ENCODE peak calls at places on chromosomes 12 and 14, in six cellular contexts. One of them, this sample, is unnamed.

GRCh38 chr12:89906824-89907223 is 198.2 kb upstream of the ATP2B1 start:
- DNase-seq in brain microvascular endothelial cell: no peak
- DNase-seq in choroid plexus epithelial cell: no peak
- DNase-seq in HS-5: no peak
- DNase-seq in putamen: no peak
- DNase-seq in sciatic nerve: no peak
- DNase-seq in this sample: no peak

GRCh38 chr14:77026930-77027537 is 1.5 kb downstream of the IRF2BPL start:
- DNase-seq in brain microvascular endothelial cell: no peak
- DNase-seq in sciatic nerve: no peak
- DNase-seq in putamen: no peak
- DNase-seq in HS-5: no peak
- DNase-seq in choroid plexus epithelial cell: peak; percentile 84
- DNase-seq in this sample: peak; percentile 64

GRCh38 chr14:94933411-94933964 is 163.6 kb upstream of the GSC start:
- DNase-seq in choroid plexus epithelial cell: no peak
- DNase-seq in HS-5: no peak
- DNase-seq in sciatic nerve: no peak
- DNase-seq in brain microvascular endothelial cell: no peak
- DNase-seq in putamen: no peak
- DNase-seq in this sample: no peak

GRCh38 chr12:30573145-30573544 is 122.5 kb downstream of the IPO8 start:
- DNase-seq in putamen: no peak
- DNase-seq in sciatic nerve: no peak
- DNase-seq in brain microvascular endothelial cell: no peak
- DNase-seq in choroid plexus epithelial cell: no peak
- DNase-seq in HS-5: no peak
- DNase-seq in this sample: no peak

GRCh38 chr12:52602552-52602951 is 1.3 kb upstream of the KRT72 start:
- DNase-seq in sciatic nerve: no peak
- DNase-seq in putamen: no peak
- DNase-seq in HS-5: no peak
- DNase-seq in brain microvascular endothelial cell: no peak
- DNase-seq in choroid plexus epithelial cell: no peak
- DNase-seq in this sample: no peak

GRCh38 chr14:58501214-58501816 is 73.8 kb downstream of the KIAA0586 start:
- DNase-seq in sciatic nerve: no peak
- DNase-seq in HS-5: peak; percentile 28
- DNase-seq in choroid plexus epithelial cell: peak; percentile 94
- DNase-seq in putamen: peak; percentile 58
- DNase-seq in brain microvascular endothelial cell: peak; percentile 67
- DNase-seq in this sample: no peak

GRCh38 chr12:4825139-4825858 is 84.4 kb upstream of the KCNA1 start:
- DNase-seq in HS-5: no peak
- DNase-seq in putamen: no peak
- DNase-seq in choroid plexus epithelial cell: no peak
- DNase-seq in sciatic nerve: no peak
- DNase-seq in brain microvascular endothelial cell: peak; percentile 4
- DNase-seq in this sample: no peak

GRCh38 chr12:94721173-94721572 is 70.8 kb upstream of the TMCC3 start:
- DNase-seq in brain microvascular endothelial cell: no peak
- DNase-seq in choroid plexus epithelial cell: no peak
- DNase-seq in sciatic nerve: no peak
- DNase-seq in putamen: no peak
- DNase-seq in HS-5: no peak
- DNase-seq in this sample: no peak

GRCh38 chr12:95918194-95918993 is 24.0 kb downstream of the CCDC38 start:
- DNase-seq in choroid plexus epithelial cell: peak; percentile 73
- DNase-seq in sciatic nerve: no peak
- DNase-seq in putamen: peak; percentile 21
- DNase-seq in HS-5: no peak
- DNase-seq in brain microvascular endothelial cell: peak; percentile 53
- DNase-seq in this sample: no peak

GRCh38 chr14:87888136-87888999 is 104.6 kb downstream of the GALC start:
- DNase-seq in brain microvascular endothelial cell: no peak
- DNase-seq in HS-5: no peak
- DNase-seq in sciatic nerve: peak; percentile 71
- DNase-seq in putamen: no peak
- DNase-seq in choroid plexus epithelial cell: no peak
- DNase-seq in this sample: peak; percentile 43

GRCh38 chr12:118402251-118402650 is 25.9 kb downstream of the SUDS3 start:
- DNase-seq in HS-5: peak; percentile 47
- DNase-seq in sciatic nerve: no peak
- DNase-seq in brain microvascular endothelial cell: peak; percentile 82
- DNase-seq in putamen: no peak
- DNase-seq in choroid plexus epithelial cell: peak; percentile 87
- DNase-seq in this sample: no peak

GRCh38 chr12:126432780-126433179 is 1367.5 kb downstream of the AACS start:
- DNase-seq in putamen: no peak
- DNase-seq in sciatic nerve: no peak
- DNase-seq in brain microvascular endothelial cell: no peak
- DNase-seq in HS-5: peak; percentile 4
- DNase-seq in choroid plexus epithelial cell: no peak
- DNase-seq in this sample: no peak

GRCh38 chr12:103773109-103773905 is 67.7 kb downstream of the NT5DC3 start:
- DNase-seq in sciatic nerve: no peak
- DNase-seq in putamen: peak; percentile 44
- DNase-seq in brain microvascular endothelial cell: no peak
- DNase-seq in HS-5: no peak
- DNase-seq in choroid plexus epithelial cell: no peak
- DNase-seq in this sample: no peak

GRCh38 chr12:4269279-4269991 is 4.1 kb upstream of the CCND2 start:
- DNase-seq in choroid plexus epithelial cell: peak; percentile 48
- DNase-seq in HS-5: no peak
- DNase-seq in putamen: peak; percentile 70
- DNase-seq in brain microvascular endothelial cell: peak; percentile 34
- DNase-seq in sciatic nerve: peak; percentile 95
- DNase-seq in this sample: peak; percentile 90

GRCh38 chr12:47860279-47860841 is 40.7 kb upstream of the HDAC7 start:
- DNase-seq in brain microvascular endothelial cell: no peak
- DNase-seq in choroid plexus epithelial cell: no peak
- DNase-seq in HS-5: no peak
- DNase-seq in putamen: no peak
- DNase-seq in sciatic nerve: no peak
- DNase-seq in this sample: no peak

GRCh38 chr12:120680165-120680738 is 6.7 kb upstream of the MLEC start:
- DNase-seq in choroid plexus epithelial cell: no peak
- DNase-seq in sciatic nerve: no peak
- DNase-seq in brain microvascular endothelial cell: no peak
- DNase-seq in putamen: no peak
- DNase-seq in HS-5: no peak
- DNase-seq in this sample: no peak

GRCh38 chr12:14514154-14514842 is 53.4 kb downstream of the PLBD1 start:
- DNase-seq in putamen: no peak
- DNase-seq in brain microvascular endothelial cell: peak; percentile 26
- DNase-seq in HS-5: no peak
- DNase-seq in sciatic nerve: no peak
- DNase-seq in choroid plexus epithelial cell: peak; percentile 54
- DNase-seq in this sample: no peak

GRCh38 chr12:52353766-52354165 is 13.5 kb downstream of the KRT85 start:
- DNase-seq in sciatic nerve: peak; percentile 47
- DNase-seq in HS-5: no peak
- DNase-seq in putamen: no peak
- DNase-seq in brain microvascular endothelial cell: no peak
- DNase-seq in choroid plexus epithelial cell: no peak
- DNase-seq in this sample: no peak

GRCh38 chr14:69287096-69287991 is 27.4 kb downstream of the GALNT16 start:
- DNase-seq in sciatic nerve: no peak
- DNase-seq in brain microvascular endothelial cell: no peak
- DNase-seq in choroid plexus epithelial cell: peak; percentile 49
- DNase-seq in putamen: no peak
- DNase-seq in HS-5: no peak
- DNase-seq in this sample: no peak

GRCh38 chr12:113850309-113851056 is 115.6 kb downstream of the RBM19 start:
- DNase-seq in choroid plexus epithelial cell: peak; percentile 57
- DNase-seq in putamen: no peak
- DNase-seq in brain microvascular endothelial cell: no peak
- DNase-seq in sciatic nerve: no peak
- DNase-seq in HS-5: no peak
- DNase-seq in this sample: peak; percentile 83

GRCh38 chr14:101351146-101351545 is 210.1 kb upstream of the DIO3 start:
- DNase-seq in putamen: no peak
- DNase-seq in HS-5: no peak
- DNase-seq in sciatic nerve: no peak
- DNase-seq in choroid plexus epithelial cell: no peak
- DNase-seq in brain microvascular endothelial cell: no peak
- DNase-seq in this sample: no peak

GRCh38 chr12:92927055-92927435 is 2.0 kb downstream of the EEA1 start:
- DNase-seq in choroid plexus epithelial cell: peak; percentile 43
- DNase-seq in HS-5: peak; percentile 38
- DNase-seq in putamen: peak; percentile 15
- DNase-seq in sciatic nerve: no peak
- DNase-seq in brain microvascular endothelial cell: peak; percentile 34
- DNase-seq in this sample: no peak

GRCh38 chr12:78087363-78087675 is 256.6 kb downstream of the NAV3 start:
- DNase-seq in sciatic nerve: no peak
- DNase-seq in brain microvascular endothelial cell: no peak
- DNase-seq in HS-5: no peak
- DNase-seq in choroid plexus epithelial cell: peak; percentile 59
- DNase-seq in putamen: no peak
- DNase-seq in this sample: no peak

GRCh38 chr14:58540693-58541092 is 97.1 kb upstream of the DACT1 start:
- DNase-seq in brain microvascular endothelial cell: no peak
- DNase-seq in putamen: no peak
- DNase-seq in HS-5: no peak
- DNase-seq in choroid plexus epithelial cell: no peak
- DNase-seq in sciatic nerve: no peak
- DNase-seq in this sample: no peak

GRCh38 chr12:56213878-56214277 is 7.8 kb downstream of the RNF41 start:
- DNase-seq in HS-5: no peak
- DNase-seq in putamen: no peak
- DNase-seq in sciatic nerve: no peak
- DNase-seq in choroid plexus epithelial cell: no peak
- DNase-seq in brain microvascular endothelial cell: no peak
- DNase-seq in this sample: no peak

GRCh38 chr12:111420494-111420893 is 14.8 kb downstream of the SH2B3 start:
- DNase-seq in choroid plexus epithelial cell: no peak
- DNase-seq in sciatic nerve: no peak
- DNase-seq in putamen: no peak
- DNase-seq in brain microvascular endothelial cell: no peak
- DNase-seq in HS-5: no peak
- DNase-seq in this sample: no peak

GRCh38 chr12:54616933-54617535 is 17.7 kb downstream of the LACRT start:
- DNase-seq in choroid plexus epithelial cell: no peak
- DNase-seq in sciatic nerve: no peak
- DNase-seq in HS-5: no peak
- DNase-seq in brain microvascular endothelial cell: no peak
- DNase-seq in putamen: no peak
- DNase-seq in this sample: no peak

This sample was measured in left cardiac atrium.